ENCODE peak calls at places on chromosomes 1 and 21, in six cellular contexts. One of them, this sample, is unnamed.

GRCh38 chr1:156146006-156146748 is 7.2 kb upstream of the SEMA4A start:
- DNase-seq in astrocyte of the spinal cord: peak; percentile 96
- DNase-seq in AG04450: peak; percentile 86
- DNase-seq in H1: no peak
- DNase-seq in AG09309: peak; percentile 90
- DNase-seq in transverse colon: peak; percentile 55
- DNase-seq in this sample: peak; percentile 98

GRCh38 chr1:209879539-209879938 is 51.8 kb downstream of the UTP25 start:
- DNase-seq in astrocyte of the spinal cord: peak; percentile 33
- DNase-seq in AG04450: no peak
- DNase-seq in H1: no peak
- DNase-seq in AG09309: no peak
- DNase-seq in transverse colon: no peak
- DNase-seq in this sample: peak; percentile 30

GRCh38 chr1:173161510-173162221 is 45.5 kb downstream of the TNFSF4 start:
- DNase-seq in astrocyte of the spinal cord: peak; percentile 82
- DNase-seq in AG04450: peak; percentile 20
- DNase-seq in H1: no peak
- DNase-seq in AG09309: peak; percentile 13
- DNase-seq in transverse colon: no peak
- DNase-seq in this sample: peak; percentile 82

GRCh38 chr1:18734001-18734400 is 103.4 kb downstream of the PAX7 start:
- DNase-seq in astrocyte of the spinal cord: no peak
- DNase-seq in AG04450: no peak
- DNase-seq in H1: no peak
- DNase-seq in AG09309: no peak
- DNase-seq in transverse colon: no peak
- DNase-seq in this sample: no peak

GRCh38 chr1:68142461-68142860 is 89.9 kb downstream of the WLS start:
- DNase-seq in astrocyte of the spinal cord: no peak
- DNase-seq in AG04450: no peak
- DNase-seq in H1: no peak
- DNase-seq in AG09309: no peak
- DNase-seq in transverse colon: no peak
- DNase-seq in this sample: no peak

GRCh38 chr1:8870605-8871538 is 7.6 kb downstream of the ENO1 start:
- DNase-seq in astrocyte of the spinal cord: no peak
- DNase-seq in AG04450: no peak
- DNase-seq in H1: no peak
- DNase-seq in AG09309: no peak
- DNase-seq in transverse colon: no peak
- DNase-seq in this sample: no peak

GRCh38 chr1:119713039-119713537 is 1.4 kb downstream of the PHGDH start:
- DNase-seq in astrocyte of the spinal cord: peak; percentile 29
- DNase-seq in AG04450: no peak
- DNase-seq in H1: no peak
- DNase-seq in AG09309: no peak
- DNase-seq in transverse colon: no peak
- DNase-seq in this sample: peak; percentile 54

GRCh38 chr1:240539700-240540414 is 72.1 kb downstream of the GREM2 start:
- DNase-seq in astrocyte of the spinal cord: no peak
- DNase-seq in AG04450: no peak
- DNase-seq in H1: no peak
- DNase-seq in AG09309: no peak
- DNase-seq in transverse colon: no peak
- DNase-seq in this sample: no peak

GRCh38 chr1:43732132-43732531 is 24.8 kb downstream of the ST3GAL3 start:
- DNase-seq in astrocyte of the spinal cord: no peak
- DNase-seq in AG04450: no peak
- DNase-seq in H1: no peak
- DNase-seq in AG09309: no peak
- DNase-seq in transverse colon: no peak
- DNase-seq in this sample: no peak

GRCh38 chr1:230240446-230241076 is 173.5 kb downstream of the GALNT2 start:
- DNase-seq in astrocyte of the spinal cord: no peak
- DNase-seq in AG04450: no peak
- DNase-seq in H1: no peak
- DNase-seq in AG09309: no peak
- DNase-seq in transverse colon: no peak
- DNase-seq in this sample: peak; percentile 21

GRCh38 chr1:178344513-178345077 is 152.2 kb downstream of the CLEC20A start:
- DNase-seq in astrocyte of the spinal cord: peak; percentile 81
- DNase-seq in AG04450: peak; percentile 55
- DNase-seq in H1: no peak
- DNase-seq in AG09309: peak; percentile 94
- DNase-seq in transverse colon: no peak
- DNase-seq in this sample: peak; percentile 84

GRCh38 chr1:153663211-153663610 is 4.7 kb downstream of the SNAPIN start:
- DNase-seq in astrocyte of the spinal cord: no peak
- DNase-seq in AG04450: no peak
- DNase-seq in H1: no peak
- DNase-seq in AG09309: no peak
- DNase-seq in transverse colon: no peak
- DNase-seq in this sample: peak; percentile 58

GRCh38 chr1:65214340-65215027 is 66.5 kb downstream of the AK4 start:
- DNase-seq in astrocyte of the spinal cord: no peak
- DNase-seq in AG04450: no peak
- DNase-seq in H1: no peak
- DNase-seq in AG09309: no peak
- DNase-seq in transverse colon: no peak
- DNase-seq in this sample: no peak

GRCh38 chr1:168227620-168228019 is 1.8 kb downstream of the SFT2D2 start:
- DNase-seq in astrocyte of the spinal cord: peak; percentile 45
- DNase-seq in AG04450: no peak
- DNase-seq in H1: no peak
- DNase-seq in AG09309: no peak
- DNase-seq in transverse colon: no peak
- DNase-seq in this sample: peak; percentile 28

GRCh38 chr1:75615664-75616435 is 4.9 kb upstream of the SLC44A5 start:
- DNase-seq in astrocyte of the spinal cord: peak; percentile 45
- DNase-seq in AG04450: no peak
- DNase-seq in H1: no peak
- DNase-seq in AG09309: no peak
- DNase-seq in transverse colon: peak; percentile 6
- DNase-seq in this sample: peak; percentile 69

GRCh38 chr1:226676381-226676780 is 62.7 kb downstream of the ITPKB start:
- DNase-seq in astrocyte of the spinal cord: no peak
- DNase-seq in AG04450: no peak
- DNase-seq in H1: no peak
- DNase-seq in AG09309: no peak
- DNase-seq in transverse colon: no peak
- DNase-seq in this sample: no peak

GRCh38 chr1:182059936-182060335 is 1.6 kb downstream of the ZNF648 start:
- DNase-seq in astrocyte of the spinal cord: no peak
- DNase-seq in AG04450: no peak
- DNase-seq in H1: no peak
- DNase-seq in AG09309: no peak
- DNase-seq in transverse colon: no peak
- DNase-seq in this sample: no peak

GRCh38 chr1:215140135-215140534 is 57.6 kb downstream of the KCNK2 start:
- DNase-seq in astrocyte of the spinal cord: no peak
- DNase-seq in AG04450: no peak
- DNase-seq in H1: no peak
- DNase-seq in AG09309: no peak
- DNase-seq in transverse colon: no peak
- DNase-seq in this sample: no peak

GRCh38 chr1:170225735-170226524 is 80.2 kb downstream of the NTMT2 start:
- DNase-seq in astrocyte of the spinal cord: no peak
- DNase-seq in AG04450: no peak
- DNase-seq in H1: no peak
- DNase-seq in AG09309: peak; percentile 87
- DNase-seq in transverse colon: no peak
- DNase-seq in this sample: peak; percentile 14

GRCh38 chr1:225519166-225519863 is 91.5 kb upstream of the LBR start:
- DNase-seq in astrocyte of the spinal cord: no peak
- DNase-seq in AG04450: no peak
- DNase-seq in H1: peak; percentile 46
- DNase-seq in AG09309: no peak
- DNase-seq in transverse colon: peak; percentile 15
- DNase-seq in this sample: no peak

GRCh38 chr1:25565188-25565591 is 21.8 kb downstream of the LDLRAP1 start:
- DNase-seq in astrocyte of the spinal cord: peak; percentile 40
- DNase-seq in AG04450: no peak
- DNase-seq in H1: no peak
- DNase-seq in AG09309: no peak
- DNase-seq in transverse colon: no peak
- DNase-seq in this sample: no peak

GRCh38 chr1:53280486-53280885 is 42.2 kb upstream of the MAGOH start:
- DNase-seq in astrocyte of the spinal cord: no peak
- DNase-seq in AG04450: no peak
- DNase-seq in H1: no peak
- DNase-seq in AG09309: no peak
- DNase-seq in transverse colon: no peak
- DNase-seq in this sample: no peak

GRCh38 chr21:32562426-32562825 is 22.9 kb downstream of the TCP10L start:
- DNase-seq in astrocyte of the spinal cord: peak; percentile 71
- DNase-seq in AG04450: no peak
- DNase-seq in H1: no peak
- DNase-seq in AG09309: peak; percentile 72
- DNase-seq in transverse colon: peak; percentile 22
- DNase-seq in this sample: peak; percentile 92

GRCh38 chr1:160061376-160062100 is 8.4 kb downstream of the KCNJ10 start:
- DNase-seq in astrocyte of the spinal cord: no peak
- DNase-seq in AG04450: no peak
- DNase-seq in H1: no peak
- DNase-seq in AG09309: no peak
- DNase-seq in transverse colon: no peak
- DNase-seq in this sample: no peak

GRCh38 chr1:244273845-244274619 is 177.7 kb downstream of the ADSS2 start:
- DNase-seq in astrocyte of the spinal cord: peak; percentile 99
- DNase-seq in AG04450: peak; percentile 99
- DNase-seq in H1: no peak
- DNase-seq in AG09309: peak; percentile 83
- DNase-seq in transverse colon: peak; percentile 33
- DNase-seq in this sample: peak; percentile 94

GRCh38 chr1:66275601-66276023 is 258.3 kb upstream of the SGIP1 start:
- DNase-seq in astrocyte of the spinal cord: no peak
- DNase-seq in AG04450: no peak
- DNase-seq in H1: no peak
- DNase-seq in AG09309: no peak
- DNase-seq in transverse colon: peak; percentile 19
- DNase-seq in this sample: no peak

GRCh38 chr1:1777950-1778826 is at the start of gene NADK:
- DNase-seq in astrocyte of the spinal cord: no peak
- DNase-seq in AG04450: no peak
- DNase-seq in H1: no peak
- DNase-seq in AG09309: no peak
- DNase-seq in transverse colon: peak; percentile 70
- DNase-seq in this sample: peak; percentile 55
- H3K4me3 ChIP-seq in astrocyte of the spinal cord: peak within 1 kb of the TSS; percentile 70
- H3K4me3 ChIP-seq in AG04450: peak within 1 kb of the TSS; percentile 80
- H3K4me3 ChIP-seq in H1: peak within 1 kb of the TSS; percentile 66
- H3K4me3 ChIP-seq in AG09309: peak within 1 kb of the TSS; percentile 68
- H3K4me3 ChIP-seq in transverse colon: peak within 1 kb of the TSS; percentile 97
- H3K4me3 ChIP-seq in this sample: peak within 1 kb of the TSS; percentile 72

DNA sequence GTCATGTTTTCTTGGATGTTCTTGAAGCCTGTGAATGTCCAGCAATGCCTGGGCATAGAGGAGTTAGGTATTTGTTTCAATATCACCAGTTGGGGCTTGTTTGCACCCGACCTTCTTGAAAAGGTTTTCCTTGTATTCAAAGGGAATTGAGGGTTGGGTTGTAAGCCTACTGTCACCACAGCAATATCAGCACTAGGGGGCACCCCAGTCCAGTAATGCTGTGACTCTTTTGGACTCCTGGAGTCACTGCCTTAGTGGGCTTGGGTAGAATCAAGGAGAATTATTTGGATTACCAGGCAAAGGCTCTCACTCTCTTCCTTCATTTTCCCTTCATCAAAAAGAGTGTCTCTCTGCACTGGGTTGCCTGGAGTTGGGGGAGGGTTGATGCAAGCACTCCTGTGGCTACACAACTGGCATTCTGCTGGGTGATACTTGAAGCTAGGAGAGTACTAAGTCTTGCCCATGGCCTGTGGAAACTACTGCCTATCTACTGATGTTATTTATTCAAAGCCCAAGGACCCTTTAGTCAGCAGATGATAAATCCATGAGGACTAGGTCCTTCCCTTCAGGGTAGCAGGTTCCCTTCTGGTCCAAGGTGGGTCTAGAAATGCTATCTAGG is 34.5 kb downstream of the OR10R2 start:
- DNase-seq in astrocyte of the spinal cord: no peak
- DNase-seq in AG04450: no peak
- DNase-seq in H1: peak; percentile 44
- DNase-seq in AG09309: no peak
- DNase-seq in transverse colon: peak; percentile 19
- DNase-seq in this sample: no peak
- TF ChIP-seq CTCF in astrocyte of the spinal cord: peak; percentile 2
- TF ChIP-seq CTCF in AG04450: peak; percentile 46
- TF ChIP-seq CTCF in H1: peak; percentile 50
- TF ChIP-seq CTCF in AG09309: peak; percentile 35
- TF ChIP-seq CTCF in transverse colon: no peak
- TF ChIP-seq CTCF in this sample: peak; percentile 25

GRCh38 chr1:155040358-155041093 is 6.9 kb downstream of the DCST1 start:
- DNase-seq in astrocyte of the spinal cord: no peak
- DNase-seq in AG04450: no peak
- DNase-seq in H1: no peak
- DNase-seq in AG09309: no peak
- DNase-seq in transverse colon: no peak
- DNase-seq in this sample: no peak

GRCh38 chr1:155037851-155038441 is 4.3 kb downstream of the DCST1 start:
- DNase-seq in astrocyte of the spinal cord: no peak
- DNase-seq in AG04450: no peak
- DNase-seq in H1: no peak
- DNase-seq in AG09309: no peak
- DNase-seq in transverse colon: peak; percentile 48
- DNase-seq in this sample: no peak

GRCh38 chr1:155037043-155037442 is 3.4 kb downstream of the DCST1 start:
- DNase-seq in astrocyte of the spinal cord: no peak
- DNase-seq in AG04450: no peak
- DNase-seq in H1: no peak
- DNase-seq in AG09309: no peak
- DNase-seq in transverse colon: no peak
- DNase-seq in this sample: no peak

GRCh38 chr1:155038602-155039307 is 5.1 kb downstream of the DCST1 start:
- DNase-seq in astrocyte of the spinal cord: no peak
- DNase-seq in AG04450: no peak
- DNase-seq in H1: no peak
- DNase-seq in AG09309: no peak
- DNase-seq in transverse colon: peak; percentile 79
- DNase-seq in this sample: peak; percentile 29

DNA sequence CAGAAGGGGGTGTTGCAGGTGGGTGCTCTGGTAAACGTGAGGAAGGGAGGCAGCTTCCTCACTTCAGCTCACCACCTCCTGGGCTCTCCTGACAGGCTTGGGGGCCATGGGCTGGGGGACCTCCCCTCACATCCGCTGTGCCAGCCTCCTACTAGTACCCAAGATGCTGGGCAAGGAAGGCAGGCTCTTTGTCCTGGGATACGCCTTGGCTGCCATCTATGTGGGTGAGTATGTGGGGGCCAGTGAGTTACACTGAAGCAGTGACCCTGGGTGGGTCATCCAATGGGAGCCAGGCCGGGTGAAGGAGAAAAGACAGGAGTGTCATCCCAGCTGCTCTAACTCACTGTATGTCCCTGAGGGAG is 5.7 kb downstream of the DCST1 start:
- DNase-seq in astrocyte of the spinal cord: no peak
- DNase-seq in AG04450: no peak
- DNase-seq in H1: no peak
- DNase-seq in AG09309: no peak
- DNase-seq in transverse colon: no peak
- DNase-seq in this sample: no peak
- H3K4me3 ChIP-seq in astrocyte of the spinal cord: no peak overlapping the region
- H3K4me3 ChIP-seq in AG04450: no peak overlapping the region
- H3K4me3 ChIP-seq in H1: no peak overlapping the region
- H3K4me3 ChIP-seq in AG09309: no peak overlapping the region
- H3K4me3 ChIP-seq in transverse colon: no peak overlapping the region
- H3K4me3 ChIP-seq in this sample: no peak overlapping the region

GRCh38 chr1:151715726-151716404 is 738 bp downstream of the CELF3 start:
- DNase-seq in astrocyte of the spinal cord: no peak
- DNase-seq in AG04450: no peak
- DNase-seq in H1: no peak
- DNase-seq in AG09309: no peak
- DNase-seq in transverse colon: no peak
- DNase-seq in this sample: no peak
- TF ChIP-seq CTCF in astrocyte of the spinal cord: no peak
- TF ChIP-seq CTCF in AG04450: peak; percentile 11
- TF ChIP-seq CTCF in H1: peak; percentile 55
- TF ChIP-seq CTCF in AG09309: no peak
- TF ChIP-seq CTCF in transverse colon: no peak
- TF ChIP-seq CTCF in this sample: no peak